ENCODE peak calls at places on chromosome 17, in ten cellular contexts. T, V, E, L, B, S, O, X, F and N are unnamed samples. For H3K4me1, the result is how much of the 10 kb centered on the place peaks cover.

GRCh38 chr17:14926073-14926472 is 339.1 kb downstream of the PMP22 start:
- DNase-seq in L (no peak), O (no peak), E (no peak), S (no peak), T (no peak), V (no peak), B (no peak), X (no peak), F (no peak), N (no peak)

GRCh38 chr17:36092228-36092627 is 2.3 kb upstream of the CCL3 start:
- DNase-seq in X (no peak), T (no peak), O (no peak), S (no peak), E (no peak), V (no peak), F (no peak), L (no peak), B (no peak), N (no peak)

GRCh38 chr17:39144414-39144813 is 7.0 kb downstream of the PLXDC1 start:
- DNase-seq in F (peak), B (no peak), O (peak), V (peak), T (peak), E (peak), S (peak), X (peak), L (no peak), N (peak)

GRCh38 chr17:42895185-42895555 is 5.4 kb upstream of the G6PC1 start:
- DNase-seq in V (peak), B (no peak), S (peak), X (peak), L (no peak), T (peak), O (peak), F (peak), E (no peak), N (peak)

GRCh38 chr17:8753976-8754440 is 4.3 kb downstream of the SPDYE4 start:
- DNase-seq in L (peak), F (no peak), S (no peak), B (peak), T (no peak), E (no peak), O (no peak), V (no peak), X (no peak), N (no peak)

GRCh38 chr17:46764709-46765401 is 53.6 kb downstream of the WNT3 start:
- DNase-seq in E (peak), B (no peak), T (peak), S (no peak), O (no peak), L (no peak), V (peak), F (peak), X (peak), N (no peak)

GRCh38 chr17:80738406-80738805 is 193.8 kb downstream of the RPTOR start:
- DNase-seq in O (no peak), F (no peak), B (no peak), S (no peak), V (no peak), L (peak), E (no peak), X (no peak), T (no peak), N (no peak)

GRCh38 chr17:66468241-66469087 is 166.1 kb downstream of the PRKCA start:
- DNase-seq in E (no peak), O (no peak), L (no peak), T (no peak), V (no peak), B (peak), S (peak), F (no peak), X (no peak), N (no peak)

GRCh38 chr17:73155410-73156165 is 9.2 kb upstream of the SSTR2 start:
- DNase-seq in S (no peak), F (no peak), T (no peak), X (no peak), O (no peak), L (no peak), E (no peak), V (no peak), B (peak), N (no peak)

GRCh38 chr17:57261084-57261461 is 4.8 kb downstream of the MSI2 start:
- DNase-seq in X (no peak), E (no peak), L (no peak), O (no peak), S (no peak), V (no peak), F (no peak), B (no peak), T (no peak), N (no peak)

GRCh38 chr17:75087558-75088453 is at the start of gene SLC16A5:
- DNase-seq in O (peak), E (peak), B (peak), L (no peak), F (peak), S (peak), X (peak), T (peak), V (peak), N (peak)

GRCh38 chr17:9522074-9522473 is 53.5 kb downstream of the STX8 start:
- DNase-seq in F (no peak), T (no peak), O (no peak), B (peak), E (peak), L (peak), S (no peak), X (no peak), V (no peak), N (no peak)

GRCh38 chr17:57714660-57715059 is 30.4 kb downstream of the CCDC182 start:
- DNase-seq in T (no peak), F (no peak), S (no peak), X (no peak), V (no peak), E (no peak), L (no peak), B (no peak), O (no peak), N (no peak)

GRCh38 chr17:9843152-9844010 is 17.7 kb downstream of the GLP2R start:
- DNase-seq in B (no peak), O (no peak), X (no peak), V (no peak), S (no peak), E (no peak), T (no peak), F (no peak), L (no peak), N (no peak)

GRCh38 chr17:8488931-8489330 is 53.2 kb downstream of the NDEL1 start:
- DNase-seq in V (no peak), X (peak), L (no peak), S (no peak), E (peak), O (no peak), B (no peak), F (no peak), T (peak), N (peak)

GRCh38 chr17:57152916-57153528 is 68.0 kb downstream of the AKAP1 start:
- DNase-seq in B (no peak), F (no peak), L (no peak), E (no peak), S (no peak), O (no peak), V (no peak), X (no peak), T (no peak), N (no peak)

GRCh38 chr17:30476726-30477082 is 504 bp upstream of the GOSR1 start:
- DNase-seq in F (no peak), S (no peak), O (no peak), X (no peak), V (no peak), E (no peak), T (no peak), B (peak), L (peak), N (no peak)

GRCh38 chr17:35245196-35245486 is 2.3 kb downstream of the SLFN5 start:
- DNase-seq in S (no peak), F (no peak), X (no peak), O (no peak), T (no peak), E (no peak), V (no peak), L (no peak), B (no peak), N (no peak)

GRCh38 chr17:37701424-37702020 is 43.3 kb downstream of the HNF1B start:
- DNase-seq in E (no peak), X (no peak), O (peak), V (peak), S (no peak), T (no peak), F (peak), B (peak), L (peak), N (no peak)

GRCh38 chr17:75152971-75153853 is 1.1 kb downstream of the JPT1 start:
- DNase-seq in T (no peak), L (peak), O (peak), F (no peak), X (peak), S (no peak), E (peak), B (peak), V (peak), N (peak)

GRCh38 chr17:11909348-11909747 is 87.9 kb downstream of the ZNF18 start:
- DNase-seq in E (no peak), T (no peak), O (no peak), F (no peak), V (no peak), L (no peak), B (peak), X (no peak), S (no peak), N (no peak)

GRCh38 chr17:1563786-1564613 is 1.4 kb upstream of the PITPNA start:
- DNase-seq in V (no peak), X (no peak), E (no peak), F (no peak), O (no peak), T (no peak), L (no peak), B (no peak), S (no peak), N (no peak)

GRCh38 chr17:40124279-40125141 is 2.7 kb downstream of the MSL1 start:
- DNase-seq in E (no peak), B (peak), F (no peak), T (no peak), X (no peak), S (no peak), L (no peak), V (no peak), O (no peak), N (no peak)

GRCh38 chr17:80603380-80603779 is 58.7 kb downstream of the RPTOR start:
- DNase-seq in F (no peak), T (no peak), O (no peak), B (no peak), L (no peak), V (no peak), S (no peak), E (no peak), X (no peak), N (no peak)

GRCh38 chr17:79545251-79546005 is 65.4 kb downstream of the RBFOX3 start:
- DNase-seq in X (no peak), B (no peak), L (no peak), F (no peak), E (no peak), O (no peak), V (no peak), T (no peak), S (no peak), N (peak)

GRCh38 chr17:17151055-17151454 is 55.1 kb downstream of the PLD6 start:
- DNase-seq in X (no peak), V (no peak), S (no peak), L (no peak), B (no peak), E (no peak), T (no peak), O (no peak), F (no peak), N (no peak)

GRCh38 chr17:31900877-31901276 is 631 bp downstream of the UTP6 start:
- DNase-seq in L (peak), V (no peak), E (no peak), T (no peak), X (no peak), B (peak), O (no peak), F (no peak), S (no peak), N (no peak)

GRCh38 chr17:13076905-13077304 is 59.1 kb upstream of the ELAC2 start:
- DNase-seq in T (no peak), L (no peak), S (no peak), O (no peak), V (no peak), F (no peak), E (no peak), B (no peak), X (no peak), N (no peak)

GRCh38 chr17:30336369-30337171 is 2.7 kb upstream of the TMIGD1 start:
- DNase-seq in B (peak), V (peak), L (peak), E (peak), T (no peak), O (peak), X (no peak), S (peak), F (peak), N (no peak)

GRCh38 chr17:63361182-63361581 is 84.9 kb downstream of the CYB561 start:
- DNase-seq in B (no peak), F (no peak), E (no peak), S (no peak), L (no peak), T (no peak), V (no peak), O (no peak), X (no peak), N (no peak)

GRCh38 chr17:66915204-66915611 is 49.3 kb upstream of the CACNG4 start:
- DNase-seq in S (no peak), L (no peak), T (no peak), F (peak), V (no peak), E (no peak), O (peak), X (peak), B (peak), N (no peak)

GRCh38 chr17:56148333-56148732 is 4.9 kb upstream of the ANKFN1 start:
- DNase-seq in E (no peak), T (no peak), S (no peak), V (no peak), F (no peak), O (no peak), X (no peak), B (no peak), L (no peak), N (no peak)

GRCh38 chr17:29390856-29391631 is 881 bp downstream of the TAOK1 start:
- DNase-seq in O (peak), F (no peak), E (peak), V (peak), X (peak), S (no peak), T (peak), L (peak), B (peak), N (no peak)

GRCh38 chr17:38538906-38539305 is 66.8 kb downstream of the SRCIN1 start:
- DNase-seq in O (no peak), E (no peak), X (peak), S (no peak), V (no peak), L (no peak), B (no peak), F (peak), T (no peak), N (no peak)

GRCh38 chr17:72934927-72935326 is 157.6 kb downstream of the SLC39A11 start:
- DNase-seq in V (no peak), B (no peak), T (no peak), X (no peak), F (no peak), E (no peak), S (no peak), O (no peak), L (no peak), N (no peak)

GRCh38 chr17:76189247-76189646 is 48.2 kb upstream of the FOXJ1 start:
- DNase-seq in F (no peak), T (no peak), S (no peak), E (no peak), V (no peak), L (no peak), O (no peak), B (no peak), X (no peak), N (no peak)

GRCh38 chr17:76184266-76184665 is 43.2 kb upstream of the FOXJ1 start:
- DNase-seq in V (no peak), L (no peak), O (no peak), X (no peak), T (no peak), F (no peak), E (no peak), S (no peak), B (no peak), N (no peak)

GRCh38 chr17:76189741-76190140 is 48.7 kb upstream of the FOXJ1 start:
- DNase-seq in B (no peak), F (no peak), S (no peak), V (no peak), X (no peak), T (no peak), E (no peak), O (no peak), L (no peak), N (no peak)

GRCh38 chr17:76191891-76192290 is 48.4 kb downstream of the RNF157 start:
- DNase-seq in T (no peak), V (no peak), X (no peak), B (no peak), S (no peak), E (no peak), F (no peak), L (peak), O (no peak), N (no peak)

GRCh38 chr17:76188213-76189060 is 47.4 kb upstream of the FOXJ1 start:
- DNase-seq in F (no peak), S (no peak), L (no peak), E (no peak), B (peak), V (no peak), O (no peak), T (no peak), X (no peak), N (no peak)
- H3K4me1 ChIP-seq in F (under half), S (under half), L (under half), E (under half), B (under half), V (under half), O (under half), T (under half), X (under half), N (under half)

GRCh38 chr17:69499301-69499700 is 84.8 kb downstream of the MAP2K6 start:
- DNase-seq in L (no peak), B (no peak), F (no peak), E (no peak), O (no peak), S (no peak), X (no peak), V (no peak), T (no peak), N (no peak)
- TF ChIP-seq CTCF in L (no peak), B (no peak), F (no peak), E (no peak), O (no peak), S (no peak), X (no peak), V (no peak), T (no peak), N (no peak)

GRCh38 chr17:81951785-81952684 is 5.0 kb upstream of the MYADML2 start:
- DNase-seq in E (no peak), V (no peak), O (no peak), F (no peak), X (no peak), B (no peak), T (no peak), L (no peak), S (no peak), N (no peak)

GRCh38 chr17:81944858-81945257 is 2.2 kb downstream of the MYADML2 start:
- DNase-seq in X (no peak), L (no peak), O (no peak), B (no peak), T (no peak), E (no peak), V (no peak), F (no peak), S (no peak), N (no peak)

GRCh38 chr17:81950501-81950900 is 3.5 kb upstream of the MYADML2 start:
- DNase-seq in V (no peak), S (no peak), L (no peak), X (no peak), E (no peak), B (no peak), F (no peak), O (no peak), T (no peak), N (no peak)

GRCh38 chr17:81947189-81947588 is at the start of gene MYADML2:
- DNase-seq in F (no peak), T (no peak), B (no peak), L (no peak), V (no peak), S (no peak), X (no peak), O (no peak), E (no peak), N (no peak)

DNA sequence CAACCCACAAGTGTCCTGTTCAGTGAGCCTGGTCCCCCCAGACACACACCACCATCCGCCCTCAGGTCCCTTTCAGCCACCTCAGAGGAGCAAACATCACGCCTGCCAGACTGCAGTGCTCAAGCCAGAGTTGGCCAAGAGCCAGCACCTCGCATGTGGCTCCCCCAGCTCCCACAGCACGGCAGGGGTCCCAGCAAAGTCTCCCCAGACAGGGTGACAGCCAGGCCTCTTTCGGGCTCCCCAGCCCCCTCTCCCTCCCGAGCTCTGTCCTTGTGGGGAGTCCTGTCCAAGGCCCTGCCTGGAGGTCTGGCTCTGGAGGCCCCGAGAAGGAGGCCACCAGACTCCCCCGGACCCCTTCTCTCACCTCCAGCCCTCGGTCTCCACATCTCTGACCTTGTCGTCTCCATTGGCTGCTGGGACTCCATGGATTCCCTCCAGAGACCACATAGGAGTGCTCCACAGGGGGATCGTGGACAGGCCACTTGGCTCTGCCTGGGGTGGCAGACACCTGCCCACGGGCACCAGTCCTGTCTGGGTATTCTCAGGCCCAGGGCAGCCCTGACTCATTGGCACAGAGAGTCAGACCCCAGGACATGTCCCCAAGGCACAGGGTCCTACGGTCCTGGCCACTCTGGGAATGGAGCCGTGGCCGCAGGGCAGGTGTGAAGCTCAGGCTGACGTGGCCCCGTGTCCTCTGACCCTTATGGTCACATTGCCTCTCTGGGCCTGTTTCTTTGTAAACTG is 1.8 kb upstream of the MYADML2 start:
- DNase-seq in S (no peak), F (no peak), O (no peak), T (no peak), B (no peak), X (no peak), V (no peak), L (no peak), E (no peak), N (no peak)
- H3K4me1 ChIP-seq in S (under half), F (under half), O (under half), T (under half), B (under half), X (under half), V (under half), L (under half), E (under half), N (under half)

GRCh38 chr17:41322264-41322902 is 6.9 kb upstream of the KRTAP17-1 start:
- DNase-seq in B (peak), F (no peak), S (no peak), E (no peak), L (peak), O (no peak), V (no peak), T (no peak), X (no peak), N (no peak)
- TF ChIP-seq CTCF in B (peak), F (peak), S (no peak), E (peak), L (peak), O (peak), V (peak), T (peak), X (peak), N (peak)

GRCh38 chr17:7236808-7237207 is 2.4 kb downstream of the PHF23 start:
- DNase-seq in T (no peak), X (no peak), O (no peak), S (no peak), L (no peak), E (no peak), V (no peak), F (no peak), B (no peak), N (peak)

GRCh38 chr17:7238418-7239090 is 703 bp downstream of the PHF23 start:
- DNase-seq in L (peak), X (peak), O (no peak), V (peak), S (no peak), T (no peak), F (no peak), B (no peak), E (no peak), N (peak)

GRCh38 chr17:7239091-7240027 is at the start of gene PHF23:
- DNase-seq in B (peak), T (peak), E (peak), O (peak), S (peak), L (peak), F (peak), X (peak), V (peak), N (peak)

GRCh38 chr17:7237266-7237760 is 1.9 kb downstream of the PHF23 start:
- DNase-seq in S (no peak), V (no peak), B (no peak), X (no peak), E (no peak), O (no peak), L (no peak), F (no peak), T (no peak), N (no peak)

DNA sequence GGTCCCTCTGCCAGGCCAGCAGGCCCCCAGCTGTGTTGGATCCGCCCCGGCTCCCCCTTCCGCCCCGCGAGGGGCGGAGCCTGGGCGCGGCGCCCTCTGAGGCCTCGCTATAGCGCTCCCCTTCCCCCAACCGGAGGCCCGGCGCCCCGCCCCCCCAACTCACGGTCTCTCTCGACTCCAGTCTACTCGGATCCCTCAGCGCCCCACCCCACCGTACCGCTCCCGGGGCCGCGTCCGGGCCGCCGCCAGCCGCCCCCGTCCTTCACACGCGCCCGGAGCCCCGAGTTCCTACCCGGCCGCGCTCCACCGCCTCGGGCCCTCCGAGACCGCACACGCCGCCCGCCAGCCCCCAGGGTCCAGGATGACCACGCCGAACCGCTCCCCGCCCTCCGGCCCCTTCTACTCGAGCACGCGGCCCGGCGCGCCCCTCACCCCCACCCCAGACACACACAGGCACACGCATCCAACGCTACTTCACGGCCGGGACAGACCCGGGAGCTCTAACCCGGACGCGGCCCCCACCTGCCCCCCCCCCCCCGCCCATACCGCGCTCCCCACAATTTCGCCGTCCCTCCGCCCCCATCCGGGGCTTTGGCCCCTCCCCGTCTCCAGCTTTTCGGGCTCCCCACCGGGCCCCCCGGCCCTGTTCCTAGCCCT is 1.4 kb downstream of the PHF23 start:
- DNase-seq in O (peak), X (peak), T (peak), S (no peak), B (peak), F (peak), E (peak), L (peak), V (peak), N (peak)
- H3K4me1 ChIP-seq in O (under half), X (under half), T (half or more), S (under half), B (under half), F (half or more), E (under half), L (half or more), V (under half), N (under half)